ENCODE peak calls at places on chromosomes 16 and 17, in five cellular contexts. X, S, Q, E and B are unnamed samples.

GRCh38 chr16:7437843-7438242 is 105.2 kb downstream of the RBFOX1 start:
- DNase-seq in X (no peak), S (no peak), Q (no peak), E (no peak), B (no peak)

GRCh38 chr17:33732116-33732515 is 439.0 kb upstream of the ASIC2 start:
- DNase-seq in X (no peak), S (no peak), Q (no peak), E (no peak), B (no peak)

GRCh38 chr16:12901204-12901596 is 198 bp upstream of the SHISA9 start:
- DNase-seq in X (no peak), S (no peak), Q (no peak), E (no peak), B (no peak)

GRCh38 chr16:56708418-56708817 is 21.5 kb upstream of the NUP93 start:
- DNase-seq in X (no peak), S (peak; percentile 52), Q (peak; percentile 32), E (no peak), B (peak; percentile 67)

GRCh38 chr17:36808181-36808661 is 129.1 kb upstream of the LHX1 start:
- DNase-seq in X (no peak), S (no peak), Q (no peak), E (no peak), B (no peak)

GRCh38 chr17:54518706-54519105 is 381.9 kb upstream of the TOM1L1 start:
- DNase-seq in X (no peak), S (no peak), Q (no peak), E (no peak), B (no peak)

GRCh38 chr16:84628226-84628731 is 10.4 kb upstream of the COTL1 start:
- DNase-seq in X (no peak), S (no peak), Q (no peak), E (no peak), B (no peak)

GRCh38 chr17:78839173-78839761 is 1.3 kb downstream of the USP36 start:
- DNase-seq in X (no peak), S (no peak), Q (peak; percentile 28), E (no peak), B (no peak)

GRCh38 chr17:79065105-79065670 is 9.4 kb upstream of the ENGASE start:
- DNase-seq in X (peak; percentile 35), S (peak; percentile 50), Q (peak; percentile 38), E (no peak), B (peak; percentile 50)

GRCh38 chr16:50808929-50809538 is 67.1 kb downstream of the CYLD start:
- DNase-seq in X (no peak), S (no peak), Q (no peak), E (no peak), B (no peak)

GRCh38 chr17:4097165-4097960 is 45.5 kb downstream of the ZZEF1 start:
- DNase-seq in X (no peak), S (no peak), Q (no peak), E (no peak), B (no peak)

GRCh38 chr16:10827691-10828341 is 9.2 kb upstream of the TVP23A start:
- DNase-seq in X (no peak), S (no peak), Q (no peak), E (no peak), B (no peak)

GRCh38 chr17:48961516-48962233 is 6.7 kb downstream of the GIP start:
- DNase-seq in X (no peak), S (no peak), Q (no peak), E (no peak), B (no peak)

GRCh38 chr16:66925322-66925840 is at the start of gene RRAD:
- DNase-seq in X (no peak), S (no peak), Q (no peak), E (no peak), B (no peak)

GRCh38 chr16:53745753-53746258 is 41.9 kb downstream of the FTO start:
- DNase-seq in X (no peak), S (no peak), Q (no peak), E (no peak), B (no peak)